ENCODE peak calls at places on chromosomes 11 and 22, in ten cellular contexts. F, A, H, I, Y, U, X, D, M and Q are unnamed samples.

GRCh38 chr11:12235549-12235944 is 125.2 kb downstream of the MICAL2 start:
- DNase-seq in F (no peak), A (no peak), H (no peak), I (no peak), Y (no peak), U (no peak), X (no peak), D (no peak), M (no peak), Q (no peak)

GRCh38 chr11:128716661-128717210 is 22.9 kb downstream of the FLI1 start:
- DNase-seq in F (peak), A (no peak), H (no peak), I (no peak), Y (no peak), U (peak), X (peak), D (no peak), M (no peak), Q (no peak)

GRCh38 chr11:1088927-1089737 is 14.5 kb downstream of the MUC2 start:
- DNase-seq in F (no peak), A (no peak), H (no peak), I (no peak), Y (no peak), U (no peak), X (no peak), D (no peak), M (no peak), Q (no peak)

GRCh38 chr11:7545611-7546010 is 31.8 kb downstream of the PPFIBP2 start:
- DNase-seq in F (no peak), A (no peak), H (no peak), I (no peak), Y (no peak), U (no peak), X (no peak), D (no peak), M (peak), Q (no peak)

GRCh38 chr11:113877673-113878060 is 2.3 kb upstream of the USP28 start:
- DNase-seq in F (no peak), A (no peak), H (no peak), I (no peak), Y (no peak), U (no peak), X (no peak), D (no peak), M (no peak), Q (no peak)

GRCh38 chr22:33923033-33923432 is 2.8 kb upstream of the LARGE1 start:
- DNase-seq in F (no peak), A (no peak), H (no peak), I (no peak), Y (no peak), U (no peak), X (no peak), D (no peak), M (no peak), Q (no peak)

GRCh38 chr22:40218152-40218551 is 40.4 kb downstream of the TNRC6B start:
- DNase-seq in F (no peak), A (no peak), H (no peak), I (no peak), Y (no peak), U (peak), X (no peak), D (no peak), M (no peak), Q (no peak)

GRCh38 chr22:45968751-45969413 is 8.1 kb downstream of the WNT7B start:
- DNase-seq in F (no peak), A (no peak), H (peak), I (no peak), Y (peak), U (no peak), X (peak), D (no peak), M (peak), Q (no peak)

GRCh38 chr22:23237201-23237798 is 57.0 kb downstream of the BCR start:
- DNase-seq in F (no peak), A (no peak), H (no peak), I (peak), Y (no peak), U (no peak), X (no peak), D (peak), M (peak), Q (peak)

GRCh38 chr11:118838905-118839553 is 44.7 kb upstream of the CXCR5 start:
- DNase-seq in F (no peak), A (no peak), H (no peak), I (no peak), Y (no peak), U (no peak), X (peak), D (no peak), M (no peak), Q (no peak)

GRCh38 chr22:32005453-32005852 is 37.6 kb upstream of the SLC5A1 start:
- DNase-seq in F (no peak), A (no peak), H (peak), I (no peak), Y (peak), U (no peak), X (no peak), D (no peak), M (no peak), Q (no peak)

GRCh38 chr11:126917531-126918204 is 82.9 kb downstream of the KIRREL3 start:
- DNase-seq in F (no peak), A (no peak), H (peak), I (no peak), Y (peak), U (no peak), X (peak), D (no peak), M (no peak), Q (no peak)

GRCh38 chr11:19853016-19853415 is 140.4 kb downstream of the NAV2 start:
- DNase-seq in F (no peak), A (no peak), H (peak), I (no peak), Y (peak), U (no peak), X (peak), D (no peak), M (no peak), Q (no peak)

GRCh38 chr22:37848587-37849088 is 581 bp upstream of the EIF3L start:
- DNase-seq in F (no peak), A (no peak), H (peak), I (no peak), Y (peak), U (no peak), X (peak), D (no peak), M (no peak), Q (no peak)

GRCh38 chr22:37559901-37560681 is at the start of gene CDC42EP1:
- DNase-seq in F (no peak), A (no peak), H (no peak), I (no peak), Y (no peak), U (no peak), X (no peak), D (no peak), M (peak), Q (peak)

GRCh38 chr11:118609380-118610219 is 2.2 kb downstream of the PHLDB1 start:
- DNase-seq in F (no peak), A (no peak), H (no peak), I (no peak), Y (no peak), U (no peak), X (no peak), D (no peak), M (peak), Q (no peak)

GRCh38 chr11:2382927-2383822 is 6.1 kb downstream of the CD81 start:
- DNase-seq in F (no peak), A (no peak), H (no peak), I (no peak), Y (no peak), U (no peak), X (no peak), D (no peak), M (no peak), Q (no peak)

GRCh38 chr11:100761806-100762205 is 74.7 kb downstream of the ARHGAP42 start:
- DNase-seq in F (no peak), A (no peak), H (no peak), I (no peak), Y (no peak), U (no peak), X (no peak), D (no peak), M (no peak), Q (no peak)

GRCh38 chr11:64013141-64013896 is 22.4 kb upstream of the FLRT1 start:
- DNase-seq in F (no peak), A (no peak), H (no peak), I (no peak), Y (no peak), U (no peak), X (no peak), D (no peak), M (peak), Q (no peak)

GRCh38 chr22:42930810-42931420 is 73.8 kb upstream of the ARFGAP3 start:
- DNase-seq in F (no peak), A (no peak), H (peak), I (no peak), Y (peak), U (no peak), X (no peak), D (no peak), M (no peak), Q (no peak)

GRCh38 chr11:88555018-88555828 is 217.7 kb upstream of the CTSC start:
- DNase-seq in F (no peak), A (no peak), H (peak), I (peak), Y (peak), U (no peak), X (peak), D (no peak), M (no peak), Q (peak)

GRCh38 chr22:44937216-44937615 is 72.6 kb downstream of the PHF21B start:
- DNase-seq in F (no peak), A (no peak), H (no peak), I (no peak), Y (no peak), U (no peak), X (no peak), D (no peak), M (no peak), Q (no peak)

GRCh38 chr22:44402196-44403111 is 89.7 kb upstream of the SHISAL1 start:
- DNase-seq in F (no peak), A (no peak), H (no peak), I (no peak), Y (no peak), U (no peak), X (no peak), D (no peak), M (peak), Q (no peak)

GRCh38 chr22:43376765-43377485 is 33.8 kb upstream of the SCUBE1 start:
- DNase-seq in F (no peak), A (no peak), H (no peak), I (no peak), Y (no peak), U (peak), X (no peak), D (no peak), M (no peak), Q (no peak)

GRCh38 chr11:130087294-130087926 is 17.7 kb downstream of the APLP2 start:
- DNase-seq in F (no peak), A (no peak), H (no peak), I (no peak), Y (no peak), U (no peak), X (no peak), D (no peak), M (no peak), Q (no peak)